ENCODE peak calls at places on chromosomes 11 and 22, in seven cellular contexts. One of them, this sample, is unnamed.

GRCh38 chr22:29914165-29914564 is 31.2 kb downstream of the MTMR3 start:
- DNase-seq in OCI-LY7: no peak
- DNase-seq in HCT116: no peak
- DNase-seq in neural progenitor cell: no peak
- DNase-seq in GM23248: peak
- DNase-seq in MM.1S: no peak
- DNase-seq in GM23338: peak
- DNase-seq in this sample: peak

GRCh38 chr11:58905141-58905715 is 34.1 kb upstream of the GLYATL1 start:
- DNase-seq in OCI-LY7: no peak
- DNase-seq in HCT116: no peak
- DNase-seq in neural progenitor cell: peak
- DNase-seq in GM23248: peak
- DNase-seq in MM.1S: no peak
- DNase-seq in GM23338: peak
- DNase-seq in this sample: peak

GRCh38 chr11:102799656-102800339 is 1.8 kb upstream of the MMP1 start:
- DNase-seq in OCI-LY7: no peak
- DNase-seq in HCT116: no peak
- DNase-seq in neural progenitor cell: no peak
- DNase-seq in GM23248: peak
- DNase-seq in MM.1S: no peak
- DNase-seq in GM23338: no peak
- DNase-seq in this sample: no peak

GRCh38 chr22:49306632-49306975 is 521.1 kb downstream of the BRD1 start:
- DNase-seq in OCI-LY7: no peak
- DNase-seq in HCT116: no peak
- DNase-seq in neural progenitor cell: no peak
- DNase-seq in GM23248: no peak
- DNase-seq in MM.1S: no peak
- DNase-seq in GM23338: no peak
- DNase-seq in this sample: no peak

GRCh38 chr11:85098996-85099395 is 528.1 kb downstream of the DLG2 start:
- DNase-seq in OCI-LY7: no peak
- DNase-seq in HCT116: no peak
- DNase-seq in neural progenitor cell: no peak
- DNase-seq in GM23248: no peak
- DNase-seq in MM.1S: no peak
- DNase-seq in GM23338: no peak
- DNase-seq in this sample: no peak

GRCh38 chr22:37498289-37498909 is 12.2 kb upstream of the MFNG start:
- DNase-seq in OCI-LY7: peak
- DNase-seq in HCT116: no peak
- DNase-seq in neural progenitor cell: peak
- DNase-seq in GM23248: no peak
- DNase-seq in MM.1S: peak
- DNase-seq in GM23338: peak
- DNase-seq in this sample: no peak

GRCh38 chr11:58576792-58577440 is 1.3 kb upstream of the LPXN start:
- DNase-seq in OCI-LY7: peak
- DNase-seq in HCT116: no peak
- DNase-seq in neural progenitor cell: no peak
- DNase-seq in GM23248: peak
- DNase-seq in MM.1S: peak
- DNase-seq in GM23338: no peak
- DNase-seq in this sample: peak

GRCh38 chr11:45468265-45468856 is 182.2 kb upstream of the SYT13 start:
- DNase-seq in OCI-LY7: no peak
- DNase-seq in HCT116: no peak
- DNase-seq in neural progenitor cell: peak
- DNase-seq in GM23248: no peak
- DNase-seq in MM.1S: no peak
- DNase-seq in GM23338: peak
- DNase-seq in this sample: no peak

GRCh38 chr11:13955971-13956421 is 6.5 kb upstream of the SPON1 start:
- DNase-seq in OCI-LY7: peak
- DNase-seq in HCT116: peak
- DNase-seq in neural progenitor cell: peak
- DNase-seq in GM23248: peak
- DNase-seq in MM.1S: peak
- DNase-seq in GM23338: peak
- DNase-seq in this sample: peak

GRCh38 chr11:130315354-130315970 is 745 bp upstream of the ZBTB44 start:
- DNase-seq in OCI-LY7: peak
- DNase-seq in HCT116: no peak
- DNase-seq in neural progenitor cell: peak
- DNase-seq in GM23248: no peak
- DNase-seq in MM.1S: peak
- DNase-seq in GM23338: peak
- DNase-seq in this sample: no peak

GRCh38 chr22:40238425-40239344 is 61.0 kb downstream of the TNRC6B start:
- DNase-seq in OCI-LY7: no peak
- DNase-seq in HCT116: no peak
- DNase-seq in neural progenitor cell: no peak
- DNase-seq in GM23248: peak
- DNase-seq in MM.1S: no peak
- DNase-seq in GM23338: peak
- DNase-seq in this sample: peak

GRCh38 chr22:37193629-37194191 is 5.7 kb upstream of the C1QTNF6 start:
- DNase-seq in OCI-LY7: no peak
- DNase-seq in HCT116: no peak
- DNase-seq in neural progenitor cell: no peak
- DNase-seq in GM23248: no peak
- DNase-seq in MM.1S: peak
- DNase-seq in GM23338: no peak
- DNase-seq in this sample: no peak

GRCh38 chr11:795638-796564 is 2.2 kb downstream of the SLC25A22 start:
- DNase-seq in OCI-LY7: peak
- DNase-seq in HCT116: no peak
- DNase-seq in neural progenitor cell: no peak
- DNase-seq in GM23248: peak
- DNase-seq in MM.1S: peak
- DNase-seq in GM23338: peak
- DNase-seq in this sample: peak

GRCh38 chr11:29173660-29174062 is 843.2 kb downstream of the KCNA4 start:
- DNase-seq in OCI-LY7: no peak
- DNase-seq in HCT116: peak
- DNase-seq in neural progenitor cell: no peak
- DNase-seq in GM23248: peak
- DNase-seq in MM.1S: no peak
- DNase-seq in GM23338: no peak
- DNase-seq in this sample: peak

GRCh38 chr11:18457435-18457834 is 1.8 kb downstream of the LDHAL6A start:
- DNase-seq in OCI-LY7: no peak
- DNase-seq in HCT116: peak
- DNase-seq in neural progenitor cell: no peak
- DNase-seq in GM23248: no peak
- DNase-seq in MM.1S: no peak
- DNase-seq in GM23338: no peak
- DNase-seq in this sample: peak

GRCh38 chr11:60657880-60658279 is 41.5 kb upstream of the MS4A8 start:
- DNase-seq in OCI-LY7: no peak
- DNase-seq in HCT116: no peak
- DNase-seq in neural progenitor cell: peak
- DNase-seq in GM23248: no peak
- DNase-seq in MM.1S: no peak
- DNase-seq in GM23338: peak
- DNase-seq in this sample: no peak

GRCh38 chr22:27639180-27640086 is 162.1 kb downstream of the MN1 start:
- DNase-seq in OCI-LY7: no peak
- DNase-seq in HCT116: no peak
- DNase-seq in neural progenitor cell: no peak
- DNase-seq in GM23248: no peak
- DNase-seq in MM.1S: no peak
- DNase-seq in GM23338: no peak
- DNase-seq in this sample: no peak

GRCh38 chr11:129608711-129609110 is 206.9 kb upstream of the TMEM45B start:
- DNase-seq in OCI-LY7: no peak
- DNase-seq in HCT116: no peak
- DNase-seq in neural progenitor cell: no peak
- DNase-seq in GM23248: no peak
- DNase-seq in MM.1S: no peak
- DNase-seq in GM23338: no peak
- DNase-seq in this sample: peak

GRCh38 chr22:33874206-33874605 is 46.1 kb downstream of the LARGE1 start:
- DNase-seq in OCI-LY7: no peak
- DNase-seq in HCT116: no peak
- DNase-seq in neural progenitor cell: peak
- DNase-seq in GM23248: no peak
- DNase-seq in MM.1S: no peak
- DNase-seq in GM23338: no peak
- DNase-seq in this sample: no peak

GRCh38 chr11:36195496-36196346 is 93.5 kb downstream of the COMMD9 start:
- DNase-seq in OCI-LY7: no peak
- DNase-seq in HCT116: no peak
- DNase-seq in neural progenitor cell: no peak
- DNase-seq in GM23248: no peak
- DNase-seq in MM.1S: no peak
- DNase-seq in GM23338: no peak
- DNase-seq in this sample: no peak

GRCh38 chr11:113991170-113991569 is 16.3 kb downstream of the HTR3A start:
- DNase-seq in OCI-LY7: no peak
- DNase-seq in HCT116: no peak
- DNase-seq in neural progenitor cell: peak
- DNase-seq in GM23248: peak
- DNase-seq in MM.1S: peak
- DNase-seq in GM23338: peak
- DNase-seq in this sample: peak

GRCh38 chr11:72189448-72190250 is 2.3 kb upstream of the FOLR1 start:
- DNase-seq in OCI-LY7: no peak
- DNase-seq in HCT116: no peak
- DNase-seq in neural progenitor cell: peak
- DNase-seq in GM23248: no peak
- DNase-seq in MM.1S: no peak
- DNase-seq in GM23338: peak
- DNase-seq in this sample: no peak

GRCh38 chr11:72190581-72191205 is 1.2 kb upstream of the FOLR1 start:
- DNase-seq in OCI-LY7: no peak
- DNase-seq in HCT116: no peak
- DNase-seq in neural progenitor cell: peak
- DNase-seq in GM23248: no peak
- DNase-seq in MM.1S: no peak
- DNase-seq in GM23338: no peak
- DNase-seq in this sample: no peak

GRCh38 chr11:72195921-72196320 is 4.0 kb downstream of the FOLR1 start:
- DNase-seq in OCI-LY7: no peak
- DNase-seq in HCT116: no peak
- DNase-seq in neural progenitor cell: no peak
- DNase-seq in GM23248: no peak
- DNase-seq in MM.1S: no peak
- DNase-seq in GM23338: no peak
- DNase-seq in this sample: no peak

GRCh38 chr11:72195518-72195917 is 3.6 kb downstream of the FOLR1 start:
- DNase-seq in OCI-LY7: no peak
- DNase-seq in HCT116: no peak
- DNase-seq in neural progenitor cell: no peak
- DNase-seq in GM23248: no peak
- DNase-seq in MM.1S: no peak
- DNase-seq in GM23338: no peak
- DNase-seq in this sample: no peak

GRCh38 chr11:72191961-72192381 is at the start of gene FOLR1:
- DNase-seq in OCI-LY7: no peak
- DNase-seq in HCT116: peak
- DNase-seq in neural progenitor cell: peak
- DNase-seq in GM23248: peak
- DNase-seq in MM.1S: no peak
- DNase-seq in GM23338: peak
- DNase-seq in this sample: peak
- H3K4me3 ChIP-seq in OCI-LY7: no peak
- H3K4me3 ChIP-seq in HCT116: peak
- H3K4me3 ChIP-seq in neural progenitor cell: no peak
- H3K4me3 ChIP-seq in GM23248: no peak
- H3K4me3 ChIP-seq in MM.1S: no peak
- H3K4me3 ChIP-seq in GM23338: no peak
- H3K4me3 ChIP-seq in this sample: no peak

GRCh38 chr11:120612363-120613263 is 101.1 kb downstream of the GRIK4 start:
- DNase-seq in OCI-LY7: peak
- DNase-seq in HCT116: no peak
- DNase-seq in neural progenitor cell: no peak
- DNase-seq in GM23248: peak
- DNase-seq in MM.1S: peak
- DNase-seq in GM23338: no peak
- DNase-seq in this sample: no peak
- TF ChIP-seq EZH2phosphoT487 in OCI-LY7: no peak
- TF ChIP-seq EZH2phosphoT487 in HCT116: no peak
- TF ChIP-seq EZH2phosphoT487 in neural progenitor cell: no peak
- TF ChIP-seq EZH2phosphoT487 in GM23248: no peak
- TF ChIP-seq EZH2phosphoT487 in MM.1S: no peak
- TF ChIP-seq EZH2phosphoT487 in GM23338: no peak
- TF ChIP-seq EZH2phosphoT487 in this sample: no peak

DNA sequence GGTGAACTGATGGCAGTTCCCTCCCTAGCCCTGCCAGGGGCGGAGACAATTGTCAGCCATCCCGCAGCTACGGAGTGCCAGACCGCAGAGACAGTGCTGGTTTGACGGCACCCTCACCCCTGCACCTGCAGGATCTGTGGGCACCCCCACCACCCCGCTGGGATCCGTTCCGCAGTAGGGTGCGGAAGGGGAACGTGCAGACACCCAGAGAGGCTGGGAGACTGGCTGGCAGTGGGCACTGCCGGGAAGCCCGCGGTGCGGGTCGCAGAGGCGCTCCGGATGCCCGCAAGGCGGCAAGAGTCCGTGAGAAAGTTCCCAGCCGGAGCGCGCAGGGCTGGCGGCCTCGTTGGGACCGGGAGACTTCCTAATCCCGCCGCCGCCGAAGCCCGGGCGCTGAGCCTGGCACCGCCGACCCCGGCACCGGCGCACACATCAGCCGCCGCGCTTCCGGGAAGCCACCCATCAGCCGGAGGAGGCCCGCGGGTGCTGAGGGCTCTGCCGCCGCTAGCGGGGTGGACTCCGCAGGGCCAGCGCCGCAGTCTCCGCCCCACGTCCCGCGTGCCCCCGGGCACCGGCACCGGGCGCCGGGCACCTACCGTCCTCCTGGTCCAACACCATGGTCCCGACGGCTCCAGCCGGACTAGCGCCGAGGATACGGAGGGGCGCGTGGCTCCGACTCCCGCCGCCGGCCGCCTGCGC is 4.3 kb upstream of the LMO1 start:
- DNase-seq in OCI-LY7: no peak
- DNase-seq in HCT116: no peak
- DNase-seq in neural progenitor cell: peak
- DNase-seq in GM23248: peak
- DNase-seq in MM.1S: no peak
- DNase-seq in GM23338: peak
- DNase-seq in this sample: no peak
- H3K4me3 ChIP-seq in OCI-LY7: no peak
- H3K4me3 ChIP-seq in HCT116: no peak
- H3K4me3 ChIP-seq in neural progenitor cell: peak
- H3K4me3 ChIP-seq in GM23248: peak
- H3K4me3 ChIP-seq in MM.1S: peak
- H3K4me3 ChIP-seq in GM23338: peak
- H3K4me3 ChIP-seq in this sample: no peak

DNA sequence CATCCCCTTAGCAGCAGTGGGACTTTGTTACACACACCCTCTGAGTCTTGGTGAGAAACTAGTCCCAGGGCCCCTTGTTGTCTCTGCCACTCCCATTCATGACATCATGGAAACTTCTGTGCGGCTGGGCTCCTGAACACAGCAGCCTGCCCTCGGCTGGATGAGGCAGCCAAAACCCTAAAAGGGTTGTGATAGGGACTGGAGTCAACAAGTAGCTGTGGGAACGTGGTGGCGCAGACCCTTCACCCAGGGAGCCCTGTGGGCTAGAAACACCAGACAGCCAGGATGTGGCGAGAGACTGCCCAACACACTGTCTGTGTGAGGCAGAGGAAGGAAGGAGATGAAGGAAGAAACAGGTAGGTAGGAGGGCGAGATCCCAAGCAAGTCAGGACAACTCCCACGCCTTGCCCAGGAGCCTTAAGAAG is 3.9 kb downstream of the CD3D start:
- DNase-seq in OCI-LY7: peak
- DNase-seq in HCT116: no peak
- DNase-seq in neural progenitor cell: no peak
- DNase-seq in GM23248: peak
- DNase-seq in MM.1S: no peak
- DNase-seq in GM23338: peak
- DNase-seq in this sample: no peak
- TF ChIP-seq EZH2phosphoT487 in OCI-LY7: no peak
- TF ChIP-seq EZH2phosphoT487 in HCT116: no peak
- TF ChIP-seq EZH2phosphoT487 in neural progenitor cell: no peak
- TF ChIP-seq EZH2phosphoT487 in GM23248: no peak
- TF ChIP-seq EZH2phosphoT487 in MM.1S: no peak
- TF ChIP-seq EZH2phosphoT487 in GM23338: no peak
- TF ChIP-seq EZH2phosphoT487 in this sample: no peak